ENCODE peak calls at places on chromosomes 12 and 14, in ten cellular contexts. X is HCT116, R is upper lobe of left lung, O is lower leg skin, A is tibial nerve, E is A549, D is Peyer's patch, L is suprapubic skin, Z is endothelial cell of umbilical vein, V is NB4. Q is an unnamed sample.

GRCh38 chr14:22852940-22853767 is 16.8 kb downstream of the MMP14 start:
- DNase-seq in L (peak; percentile 97), D (peak; percentile 96), V (peak; percentile 90), O (peak; percentile 91), Z (peak; percentile 85), A (peak; percentile 99), X (peak; percentile 63), E (peak; percentile 70), R (peak; percentile 87), Q (peak; percentile 99)

GRCh38 chr14:68240388-68240787 is 420.8 kb downstream of the RAD51B start:
- DNase-seq in O (no peak), D (no peak), R (no peak), L (no peak), V (no peak), A (no peak), E (no peak), X (no peak), Z (no peak), Q (no peak)

GRCh38 chr12:117111386-117112267 is 12.4 kb upstream of the TESC start:
- DNase-seq in V (no peak), X (no peak), R (peak; percentile 24), A (no peak), D (no peak), L (no peak), Z (no peak), E (no peak), O (no peak), Q (no peak)

GRCh38 chr12:14810953-14811483 is 3.0 kb downstream of the SMCO3 start:
- DNase-seq in D (no peak), E (peak; percentile 38), O (no peak), A (no peak), X (no peak), Z (peak; percentile 54), V (no peak), L (no peak), R (no peak), Q (no peak)

GRCh38 chr14:99524804-99525698 is 43.8 kb downstream of the CCNK start:
- DNase-seq in O (no peak), E (peak; percentile 64), L (no peak), X (no peak), V (no peak), D (no peak), R (no peak), A (no peak), Z (peak; percentile 24), Q (no peak)

GRCh38 chr14:91098591-91098990 is 15.3 kb upstream of the DGLUCY start:
- DNase-seq in X (no peak), E (no peak), A (no peak), L (no peak), R (no peak), V (no peak), Z (no peak), O (no peak), D (no peak), Q (no peak)

GRCh38 chr12:6052940-6053329 is 71.5 kb downstream of the VWF start:
- DNase-seq in O (no peak), A (no peak), L (no peak), R (no peak), X (no peak), E (no peak), Z (peak; percentile 51), V (no peak), D (no peak), Q (no peak)

GRCh38 chr12:2299207-2299606 is 246.4 kb downstream of the CACNA1C start:
- DNase-seq in R (no peak), O (no peak), V (peak; percentile 58), X (no peak), L (no peak), D (no peak), A (no peak), Z (no peak), E (no peak), Q (no peak)

GRCh38 chr12:98352218-98352811 is 163.1 kb upstream of the TMPO start:
- DNase-seq in D (no peak), O (no peak), L (no peak), R (no peak), X (peak; percentile 18), A (no peak), Z (peak; percentile 84), E (peak; percentile 75), V (no peak), Q (no peak)

GRCh38 chr12:85821759-85822158 is 14.4 kb downstream of the RASSF9 start:
- DNase-seq in V (no peak), O (no peak), D (no peak), L (no peak), R (no peak), A (no peak), E (no peak), Z (peak; percentile 83), X (no peak), Q (no peak)

GRCh38 chr12:627285-627684 is 36.0 kb downstream of the NINJ2 start:
- DNase-seq in O (no peak), Z (no peak), A (no peak), D (no peak), L (no peak), V (no peak), R (no peak), E (no peak), X (no peak), Q (no peak)

GRCh38 chr14:103808403-103809001 is 38.9 kb downstream of the PPP1R13B start:
- DNase-seq in X (peak; percentile 58), R (no peak), Z (peak; percentile 69), L (peak; percentile 73), A (peak; percentile 85), D (peak; percentile 64), E (peak; percentile 55), V (peak; percentile 63), O (peak; percentile 77), Q (peak; percentile 92)

GRCh38 chr12:14326699-14327098 is 38.8 kb upstream of the ATF7IP start:
- DNase-seq in L (no peak), O (no peak), A (no peak), E (no peak), V (no peak), R (no peak), D (no peak), Z (no peak), X (no peak), Q (no peak)

GRCh38 chr14:81432171-81432570 is 32.0 kb upstream of the STON2 start:
- DNase-seq in V (no peak), O (no peak), X (no peak), A (no peak), L (no peak), R (no peak), E (no peak), D (no peak), Z (no peak), Q (no peak)

GRCh38 chr12:133081408-133081806 is 684 bp downstream of the ZNF140 start:
- DNase-seq in O (peak; percentile 29), E (no peak), L (no peak), X (no peak), D (no peak), A (no peak), V (peak; percentile 36), Z (no peak), R (no peak), Q (no peak)

GRCh38 chr12:59695379-59695778 is 99.5 kb downstream of the SLC16A7 start:
- DNase-seq in E (no peak), A (no peak), V (no peak), R (no peak), X (no peak), Z (no peak), L (no peak), D (no peak), O (no peak), Q (no peak)

GRCh38 chr14:41609704-41610183 is 3.1 kb downstream of the LRFN5 start:
- DNase-seq in X (no peak), Z (no peak), L (peak; percentile 69), O (peak; percentile 47), A (peak; percentile 43), R (peak; percentile 79), E (no peak), D (no peak), V (no peak), Q (no peak)
- H3K4me3 ChIP-seq in X (no peak overlapping the region), Z (no peak overlapping the region), L (peak overlapping the region; percentile 75), O (no peak overlapping the region), A (peak overlapping the region; percentile 30), R (no peak overlapping the region), E (peak overlapping the region; percentile 18), D (no peak overlapping the region), V (no peak overlapping the region), Q (peak overlapping the region; percentile 62)

GRCh38 chr14:33951183-33951840 is 438 bp upstream of the EGLN3 start:
- DNase-seq in D (no peak), X (no peak), A (no peak), O (no peak), L (no peak), Z (no peak), R (no peak), V (no peak), E (no peak), Q (no peak)
- TF ChIP-seq POLR2A in D (no peak), X (no peak), A (no peak), O (no peak), L (no peak), Z (no peak), R (no peak), V (no peak), E (no peak), Q (no peak)

GRCh38 chr12:121015825-121016766 is at the start of gene C12orf43:
- DNase-seq in L (peak; percentile 95), D (peak; percentile 89), A (peak; percentile 96), E (peak; percentile 94), X (peak; percentile 84), Z (peak; percentile 91), V (peak; percentile 96), R (peak; percentile 90), O (peak; percentile 95), Q (peak; percentile 97)
- H3K4me3 ChIP-seq in L (peak within 1 kb of the TSS; percentile 88), D (peak within 1 kb of the TSS; percentile 70), A (peak within 1 kb of the TSS; percentile 83), E (peak within 1 kb of the TSS; percentile 64), X (peak within 1 kb of the TSS; percentile 92), Z (peak within 1 kb of the TSS; percentile 96), V (peak within 1 kb of the TSS; percentile 84), R (peak within 1 kb of the TSS; percentile 94), O (peak within 1 kb of the TSS; percentile 63), Q (peak within 1 kb of the TSS; percentile 74)

GRCh38 chr14:54487771-54488170 is 1.0 kb downstream of the GMFB start:
- DNase-seq in R (no peak), V (no peak), O (no peak), Z (peak; percentile 59), D (no peak), E (peak; percentile 79), A (no peak), L (no peak), X (no peak), Q (no peak)

GRCh38 chr14:54489318-54489683 is 521 bp upstream of the GMFB start:
- DNase-seq in O (no peak), E (no peak), A (no peak), R (no peak), Z (no peak), V (no peak), L (no peak), X (no peak), D (no peak), Q (no peak)

GRCh38 chr14:54488318-54488645 is 498 bp downstream of the GMFB start:
- DNase-seq in E (no peak), V (no peak), L (no peak), Z (no peak), X (no peak), O (no peak), A (no peak), D (no peak), R (no peak), Q (no peak)

GRCh38 chr14:54489731-54490447 is 1.1 kb upstream of the GMFB start:
- DNase-seq in A (no peak), Z (no peak), V (no peak), E (no peak), L (no peak), D (no peak), O (no peak), R (no peak), X (no peak), Q (no peak)

GRCh38 chr14:54488646-54489317 is at the start of gene GMFB:
- DNase-seq in X (peak; percentile 86), O (peak; percentile 90), R (peak; percentile 97), Z (peak; percentile 95), A (peak; percentile 90), V (peak; percentile 92), D (peak; percentile 95), E (peak; percentile 79), L (peak; percentile 95), Q (peak; percentile 97)
- TF ChIP-seq POLR2A in X (peak; percentile 46), O (no peak), R (peak; percentile 90), Z (peak; percentile 95), A (peak; percentile 73), V (peak; percentile 55), D (peak; percentile 91), E (peak; percentile 69), L (peak; percentile 68), Q (peak; percentile 59)

Q was measured in esophagus muscularis mucosa.